ENCODE peak calls at places on chromosome 1, in four cellular contexts. T is A549, N is K562, D is HepG2. Y is an unnamed sample.

GRCh38 chr1:180042994-180043622 is 88.5 kb downstream of the CEP350 start:
- DNase-seq in T (no peak), N (no peak), D (no peak), Y (peak)

GRCh38 chr1:15000671-15001070 is 152.9 kb upstream of the TMEM51 start:
- DNase-seq in D (no peak), N (no peak), T (no peak), Y (no peak)

GRCh38 chr1:1630191-1630964 is 1.6 kb upstream of the MMP23B start:
- DNase-seq in N (no peak), D (no peak), T (no peak), Y (no peak)

GRCh38 chr1:208007938-208008342 is 97.0 kb upstream of the CD34 start:
- DNase-seq in D (no peak), T (no peak), N (no peak), Y (peak)

GRCh38 chr1:119732465-119733168 is 20.9 kb downstream of the PHGDH start:
- DNase-seq in N (no peak), D (no peak), T (no peak), Y (no peak)

GRCh38 chr1:20721117-20722061 is 3.6 kb upstream of the KIF17 start:
- DNase-seq in T (no peak), N (no peak), D (no peak), Y (no peak)

GRCh38 chr1:234719454-234720258 is 109.7 kb upstream of the IRF2BP2 start:
- DNase-seq in N (no peak), T (no peak), D (peak), Y (no peak)

GRCh38 chr1:37434292-37434907 is 40.0 kb upstream of the ZC3H12A start:
- DNase-seq in D (peak), N (peak), T (peak), Y (peak)

GRCh38 chr1:56404561-56405030 is 174.8 kb downstream of the PLPP3 start:
- DNase-seq in T (no peak), N (no peak), D (no peak), Y (no peak)

GRCh38 chr1:214337536-214337935 is 56.6 kb downstream of the SMYD2 start:
- DNase-seq in T (no peak), N (no peak), D (no peak), Y (peak)

GRCh38 chr1:52588535-52588934 is 13.6 kb upstream of the GPX7 start:
- DNase-seq in D (no peak), T (no peak), N (no peak), Y (no peak)

GRCh38 chr1:106937104-106937503 is 119.4 kb upstream of the PRMT6 start:
- DNase-seq in D (no peak), T (no peak), N (no peak), Y (peak)

GRCh38 chr1:5709976-5710375 is 282.2 kb downstream of the NPHP4 start:
- DNase-seq in D (no peak), N (no peak), T (no peak), Y (no peak)

GRCh38 chr1:58898739-58899580 is 115.1 kb upstream of the JUN start:
- DNase-seq in D (peak), T (no peak), N (peak), Y (peak)

GRCh38 chr1:193185861-193186714 is at the start of gene B3GALT2:
- DNase-seq in T (no peak), D (peak), N (no peak), Y (peak)

GRCh38 chr1:204213668-204214662 is at the start of gene GOLT1A:
- DNase-seq in D (peak), N (peak), T (peak), Y (peak)

GRCh38 chr1:2248127-2248826 is 20.2 kb downstream of the SKI start:
- DNase-seq in N (no peak), D (peak), T (no peak), Y (no peak)

GRCh38 chr1:246608616-246609376 is 42.5 kb downstream of the CNST start:
- DNase-seq in T (peak), D (peak), N (no peak), Y (peak)

GRCh38 chr1:1763657-1764621 is 14.3 kb downstream of the NADK start:
- DNase-seq in T (no peak), D (no peak), N (no peak), Y (no peak)

GRCh38 chr1:12153181-12153785 is 13.5 kb upstream of the TNFRSF1B start:
- DNase-seq in N (no peak), D (no peak), T (no peak), Y (peak)

GRCh38 chr1:6912507-6912906 is 127.3 kb downstream of the CAMTA1 start:
- DNase-seq in N (peak), T (no peak), D (no peak), Y (no peak)

DNA sequence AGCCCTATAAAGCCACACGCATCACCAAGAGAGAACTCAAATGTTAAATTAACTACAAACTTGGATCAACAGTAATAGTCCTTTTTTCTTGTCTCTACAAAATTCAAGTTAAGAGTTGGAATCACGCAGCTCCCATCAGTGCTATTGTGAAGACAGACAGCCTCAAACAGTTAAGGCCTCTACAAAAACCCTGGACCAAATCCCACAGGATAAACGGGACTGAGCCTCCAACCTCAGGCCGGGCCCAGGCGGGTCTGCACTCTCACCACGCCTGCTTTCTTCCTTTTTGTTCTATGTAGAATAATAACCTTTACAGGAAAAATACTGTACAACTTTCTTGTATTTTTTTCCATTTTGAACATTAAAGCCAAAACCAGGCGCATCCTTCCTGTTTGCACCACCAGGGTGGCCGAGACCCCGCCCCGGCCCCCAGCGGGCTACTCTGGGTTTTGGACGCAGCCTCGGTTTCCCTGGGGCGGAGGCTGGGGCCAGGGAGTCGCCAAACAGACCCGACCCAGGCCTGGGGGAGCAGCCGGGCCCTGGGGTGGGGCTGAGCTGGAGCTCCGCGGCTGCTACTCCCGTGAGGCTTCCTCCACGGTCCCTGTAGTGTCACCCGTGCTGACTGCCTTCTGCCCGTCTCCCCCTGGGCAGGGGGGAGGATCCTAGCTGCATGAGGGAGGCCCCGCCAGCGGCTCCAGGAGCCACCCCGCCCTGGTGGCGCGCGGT is 158.4 kb downstream of the CASZ1 start:
- DNase-seq in T (no peak), D (no peak), N (no peak), Y (no peak)
- TF ChIP-seq CTCF in T (no peak), D (no peak), N (no peak), Y (no peak)

GRCh38 chr1:44060830-44061267 is 29.6 kb upstream of the SLC6A9 start:
- DNase-seq in T (no peak), N (no peak), D (no peak), Y (no peak)
- TF ChIP-seq MAZ in T (no peak), N (no peak), D (no peak), Y (no peak)

GRCh38 chr1:26389604-26390247 is 17.2 kb upstream of the ZNF683 start:
- DNase-seq in T (no peak), N (no peak), D (no peak), Y (no peak)

GRCh38 chr1:26388791-26389445 is 16.4 kb upstream of the ZNF683 start:
- DNase-seq in D (no peak), N (no peak), T (no peak), Y (peak)

GRCh38 chr1:26387447-26387846 is 14.9 kb upstream of the ZNF683 start:
- DNase-seq in T (no peak), D (peak), N (no peak), Y (peak)

GRCh38 chr1:26391450-26391849 is 18.9 kb upstream of the ZNF683 start:
- DNase-seq in D (peak), N (peak), T (peak), Y (peak)
- TF ChIP-seq CTCF in D (peak), N (peak), T (peak), Y (peak)

GRCh38 chr1:83016354-83016753 is 982.6 kb downstream of the TTLL7 start:
- DNase-seq in T (no peak), N (no peak), D (no peak), Y (no peak)
- TF ChIP-seq MAZ in T (no peak), N (no peak), D (no peak), Y (no peak)

DNA sequence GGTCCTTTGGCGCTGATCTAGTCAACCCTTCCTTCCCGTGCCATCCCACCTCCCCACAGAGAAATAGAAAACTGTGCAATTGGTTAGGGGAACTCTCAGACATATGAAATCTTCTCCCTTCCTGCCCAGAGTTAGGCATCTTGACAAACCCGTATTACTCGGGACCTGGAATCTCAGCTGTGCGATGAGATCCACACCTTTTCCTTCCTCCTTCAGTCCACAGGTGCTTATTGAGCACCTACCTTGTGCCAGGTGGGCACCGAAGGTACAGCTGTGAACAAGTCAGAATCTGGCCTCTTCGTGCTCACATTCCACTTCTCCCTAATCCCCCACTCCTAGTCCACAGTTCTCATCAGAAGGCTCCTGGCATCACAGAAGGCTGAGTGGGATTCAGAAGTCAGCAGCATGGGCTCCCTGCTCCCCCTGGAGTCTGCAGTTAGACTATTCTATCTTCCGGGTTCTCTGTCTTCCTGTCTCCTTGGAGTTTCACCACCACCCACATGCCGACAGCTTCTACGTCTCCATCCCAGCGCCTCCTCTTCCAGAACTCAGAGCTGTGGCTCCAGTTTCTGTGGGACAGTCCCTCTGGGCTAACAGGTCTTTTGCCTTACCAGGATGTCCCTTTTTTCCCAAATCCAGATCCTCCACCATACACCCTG is 23.0 kb downstream of the KNCN start:
- DNase-seq in D (no peak), N (peak), T (no peak), Y (peak)
- TF ChIP-seq CTCF in D (no peak), N (peak), T (no peak), Y (peak)

GRCh38 chr1:39609618-39610331 is 29.7 kb downstream of the HEYL start:
- DNase-seq in N (peak), D (peak), T (peak), Y (no peak)
- TF ChIP-seq MAZ in N (no peak), D (no peak), T (peak), Y (peak)

Y was measured in IMR-90.